ENCODE peak calls at places on chromosomes 12 and 14, in nine cellular contexts. K, H, G, D, X, S, A, Q and M are unnamed samples.

GRCh38 chr12:42985506-42985905 is 396.0 kb upstream of the PRICKLE1 start:
- DNase-seq in G (no peak), K (no peak), X (no peak), S (no peak), H (no peak), A (no peak), D (no peak), Q (no peak), M (no peak)

GRCh38 chr12:32039341-32039740 is 67.3 kb upstream of the BICD1 start:
- DNase-seq in A (no peak), S (no peak), K (no peak), Q (no peak), X (no peak), D (peak), G (no peak), H (no peak), M (no peak)

GRCh38 chr14:93880025-93880820 is 46.9 kb upstream of the FAM181A start:
- DNase-seq in G (no peak), X (no peak), H (no peak), Q (no peak), A (peak), S (peak), K (no peak), D (peak), M (no peak)

GRCh38 chr14:105863296-105864108 is 337.1 kb downstream of the TMEM121 start:
- DNase-seq in K (no peak), G (no peak), X (peak), H (no peak), S (no peak), A (no peak), Q (no peak), D (no peak), M (no peak)

GRCh38 chr12:96193725-96194571 is at the start of gene ELK3:
- DNase-seq in K (peak), H (peak), A (no peak), Q (peak), G (peak), X (peak), S (peak), D (peak), M (peak)

GRCh38 chr14:37830271-37830670 is 234.8 kb downstream of the TTC6 start:
- DNase-seq in D (no peak), H (no peak), X (no peak), Q (no peak), G (no peak), A (no peak), K (no peak), S (no peak), M (no peak)

GRCh38 chr12:6967548-6968100 is 2.8 kb downstream of the PHB2 start:
- DNase-seq in H (no peak), X (no peak), K (no peak), S (no peak), Q (no peak), A (no peak), G (no peak), D (no peak), M (no peak)

GRCh38 chr12:68529869-68530268 is 80.8 kb upstream of the RAP1B start:
- DNase-seq in D (no peak), S (no peak), H (no peak), K (no peak), X (no peak), Q (no peak), G (no peak), A (no peak), M (no peak)

GRCh38 chr14:85590784-85591183 is 60.8 kb downstream of the FLRT2 start:
- DNase-seq in H (no peak), K (no peak), D (peak), G (no peak), A (no peak), X (no peak), Q (no peak), S (no peak), M (no peak)

GRCh38 chr12:27076930-27077329 is 5.4 kb downstream of the C12orf71 start:
- DNase-seq in A (no peak), H (no peak), S (no peak), X (no peak), Q (no peak), D (peak), G (no peak), K (no peak), M (no peak)

GRCh38 chr14:50339178-50339804 is 27.2 kb downstream of the DMAC2L start:
- DNase-seq in H (no peak), D (no peak), G (no peak), A (no peak), K (no peak), S (no peak), X (no peak), Q (no peak), M (no peak)

GRCh38 chr14:97061198-97061597 is 264.0 kb downstream of the VRK1 start:
- DNase-seq in K (no peak), H (no peak), S (no peak), D (no peak), X (no peak), Q (no peak), G (no peak), A (no peak), M (no peak)